ENCODE peak calls at places on chromosomes 7 and 10, in six cellular contexts. Q is OCI-LY7; X is lung; O is fibroblast of lung; N is cardiac muscle cell; P is CD8-positive, alpha-beta T cell. Z is an unnamed sample.

GRCh38 chr7:41239596-41239995 is 463.3 kb downstream of the INHBA start:
- DNase-seq in N (peak; percentile 38), O (no peak), X (no peak), Q (no peak), P (no peak), Z (no peak)

GRCh38 chr7:12066004-12066403 is 145.1 kb upstream of the TMEM106B start:
- DNase-seq in X (no peak), O (no peak), Q (no peak), P (no peak), N (no peak), Z (no peak)

GRCh38 chr10:36779238-36779846 is 346.1 kb upstream of the ANKRD30A start:
- DNase-seq in X (no peak), N (peak; percentile 84), P (no peak), O (peak; percentile 79), Q (no peak), Z (peak; percentile 9)

GRCh38 chr7:73463966-73464365 is 30.4 kb downstream of the FZD9 start:
- DNase-seq in X (no peak), Q (no peak), P (no peak), O (no peak), N (no peak), Z (no peak)

GRCh38 chr7:157990226-157990877 is 597.3 kb downstream of the PTPRN2 start:
- DNase-seq in P (no peak), O (no peak), X (no peak), Q (no peak), N (no peak), Z (no peak)

GRCh38 chr10:30171601-30172000 is 112.2 kb upstream of the JCAD start:
- DNase-seq in N (peak; percentile 41), Q (no peak), P (no peak), X (no peak), O (no peak), Z (no peak)

GRCh38 chr10:35585356-35585755 is 19.8 kb upstream of the GJD4 start:
- DNase-seq in Q (no peak), O (no peak), P (no peak), N (no peak), X (no peak), Z (no peak)

GRCh38 chr10:92832998-92833642 is 15.2 kb upstream of the EXOC6 start:
- DNase-seq in P (no peak), Q (no peak), X (no peak), O (no peak), N (no peak), Z (no peak)

GRCh38 chr10:131928248-131929095 is 27.7 kb downstream of the PPP2R2D start:
- DNase-seq in P (no peak), X (no peak), N (peak; percentile 12), O (no peak), Q (no peak), Z (no peak)

GRCh38 chr7:133854739-133855138 is 272.4 kb upstream of the LRGUK start:
- DNase-seq in Q (peak; percentile 33), P (no peak), X (no peak), N (peak; percentile 74), O (peak; percentile 75), Z (no peak)

GRCh38 chr7:127927339-127927679 is 103.9 kb downstream of the LRRC4 start:
- DNase-seq in N (peak; percentile 81), P (no peak), Q (no peak), X (no peak), O (peak; percentile 47), Z (no peak)

GRCh38 chr7:27868117-27868516 is 128.2 kb downstream of the TAX1BP1 start:
- DNase-seq in P (no peak), Q (no peak), O (peak; percentile 14), X (no peak), N (no peak), Z (no peak)

GRCh38 chr7:28055161-28055544 is 125.4 kb downstream of the JAZF1 start:
- DNase-seq in P (no peak), O (no peak), N (no peak), Q (no peak), X (no peak), Z (no peak)

GRCh38 chr7:133344275-133344674 is 91.4 kb downstream of the EXOC4 start:
- DNase-seq in N (peak; percentile 54), O (peak; percentile 43), Q (no peak), P (no peak), X (no peak), Z (no peak)

GRCh38 chr10:25049966-25050365 is 33.6 kb downstream of the THNSL1 start:
- DNase-seq in X (no peak), P (no peak), N (peak; percentile 38), Q (no peak), O (peak; percentile 8), Z (no peak)

GRCh38 chr7:25777969-25778767 is 373.8 kb upstream of the NFE2L3 start:
- DNase-seq in N (no peak), O (no peak), X (no peak), Q (no peak), P (no peak), Z (no peak)

GRCh38 chr7:3722396-3722846 is 421.4 kb downstream of the SDK1 start:
- DNase-seq in X (no peak), P (peak; percentile 7), N (peak; percentile 2), Q (peak; percentile 35), O (peak; percentile 21), Z (peak; percentile 79)

GRCh38 chr7:44177570-44178131 is 11.6 kb downstream of the GCK start:
- DNase-seq in Q (no peak), P (no peak), X (no peak), O (peak; percentile 46), N (peak; percentile 18), Z (no peak)

GRCh38 chr10:21519327-21519933 is 6.1 kb downstream of the SKIDA1 start:
- DNase-seq in N (no peak), X (no peak), P (no peak), Q (no peak), O (peak; percentile 63), Z (no peak)

GRCh38 chr10:90399782-90400181 is 458.1 kb downstream of the HTR7 start:
- DNase-seq in P (no peak), Q (no peak), O (no peak), N (no peak), X (no peak), Z (no peak)

GRCh38 chr7:38215115-38215514 is 37.1 kb downstream of the STARD3NL start:
- DNase-seq in X (no peak), Q (no peak), N (peak; percentile 25), O (no peak), P (no peak), Z (no peak)

GRCh38 chr10:86500846-86501245 is 20.7 kb downstream of the WAPL start:
- DNase-seq in O (peak; percentile 48), X (no peak), Q (no peak), P (no peak), N (no peak), Z (no peak)

GRCh38 chr10:104349623-104350142 is 4.0 kb upstream of the CFAP58 start:
- DNase-seq in O (peak; percentile 66), Q (peak; percentile 68), X (no peak), P (no peak), N (peak; percentile 81), Z (no peak)

GRCh38 chr10:70430489-70431445 is 10.7 kb downstream of the NODAL start:
- DNase-seq in P (no peak), O (peak; percentile 99), N (peak; percentile 93), Q (no peak), X (peak; percentile 72), Z (no peak)

GRCh38 chr7:55484241-55484640 is 88.1 kb downstream of the VOPP1 start:
- DNase-seq in Q (no peak), O (no peak), N (no peak), P (no peak), X (no peak), Z (no peak)

GRCh38 chr10:703118-703517 is 13.7 kb upstream of the DIP2C start:
- DNase-seq in Q (no peak), P (no peak), N (no peak), O (no peak), X (no peak), Z (no peak)

GRCh38 chr10:96721207-96721572 is 876 bp upstream of the PIK3AP1 start:
- DNase-seq in O (no peak), P (no peak), X (no peak), N (no peak), Q (no peak), Z (no peak)
- H3K4me1 ChIP-seq in O (no peaks in the 10 kb centered on the region), P (peaks cover 7% of the 10 kb centered on the region), X (peaks cover 9% of the 10 kb centered on the region), N (no peaks in the 10 kb centered on the region), Q (peaks cover 65% of the 10 kb centered on the region), Z (peaks cover 1% of the 10 kb centered on the region)

GRCh38 chr7:90761584-90761983 is 165.5 kb downstream of the CDK14 start:
- DNase-seq in P (no peak), Q (no peak), N (peak; percentile 30), O (no peak), X (no peak), Z (no peak)

GRCh38 chr7:90768301-90768700 is 172.2 kb downstream of the CDK14 start:
- DNase-seq in O (no peak), N (no peak), X (no peak), Q (no peak), P (no peak), Z (no peak)

GRCh38 chr7:90766814-90767564 is 170.9 kb downstream of the CDK14 start:
- DNase-seq in Q (no peak), N (peak; percentile 93), P (no peak), O (peak; percentile 60), X (no peak), Z (no peak)

GRCh38 chr7:90763108-90763507 is 167.0 kb downstream of the CDK14 start:
- DNase-seq in O (no peak), Q (no peak), P (no peak), X (no peak), N (no peak), Z (no peak)

GRCh38 chr7:90764848-90765570 is 168.9 kb downstream of the CDK14 start:
- DNase-seq in P (no peak), O (no peak), Q (peak; percentile 37), X (no peak), N (no peak), Z (no peak)
- H3K4me1 ChIP-seq in P (no peaks in the 10 kb centered on the region), O (no peaks in the 10 kb centered on the region), Q (peaks cover 50% of the 10 kb centered on the region), X (no peaks in the 10 kb centered on the region), N (peaks cover 29% of the 10 kb centered on the region), Z (no peaks in the 10 kb centered on the region)

DNA sequence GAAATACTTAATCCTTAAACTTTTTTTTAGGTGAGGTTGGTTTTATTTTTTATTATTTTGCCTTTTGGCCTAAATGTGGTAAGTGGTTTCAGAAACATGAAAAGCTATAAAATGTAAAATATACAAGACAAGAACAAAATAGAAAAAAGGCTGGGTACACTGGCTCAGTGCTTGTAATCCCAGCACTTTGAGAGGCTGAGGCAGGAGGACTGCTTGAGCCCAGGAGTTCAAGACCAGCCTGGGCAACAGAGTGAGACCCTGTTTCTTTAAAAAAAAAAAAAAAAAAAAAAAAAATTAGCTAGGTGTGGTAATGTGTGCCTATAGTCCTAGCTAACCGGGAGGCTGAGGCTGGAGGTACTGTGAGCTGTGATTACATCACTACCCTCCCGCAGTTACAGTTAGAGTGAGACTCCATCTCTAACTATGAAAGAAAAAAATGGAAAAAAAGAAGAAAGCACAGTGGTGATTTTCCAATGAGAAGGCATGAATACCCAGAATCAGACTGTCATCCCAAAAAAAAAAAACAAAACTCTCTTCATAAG is 270.1 kb upstream of the MKLN1 start:
- DNase-seq in P (no peak), Q (peak; percentile 49), X (no peak), O (no peak), N (peak; percentile 47), Z (no peak)
- H3K4me1 ChIP-seq in P (peaks cover 69% of the 10 kb centered on the region), Q (peaks cover 31% of the 10 kb centered on the region), X (peaks cover 19% of the 10 kb centered on the region), O (no peaks in the 10 kb centered on the region), N (no peaks in the 10 kb centered on the region), Z (no peaks in the 10 kb centered on the region)

DNA sequence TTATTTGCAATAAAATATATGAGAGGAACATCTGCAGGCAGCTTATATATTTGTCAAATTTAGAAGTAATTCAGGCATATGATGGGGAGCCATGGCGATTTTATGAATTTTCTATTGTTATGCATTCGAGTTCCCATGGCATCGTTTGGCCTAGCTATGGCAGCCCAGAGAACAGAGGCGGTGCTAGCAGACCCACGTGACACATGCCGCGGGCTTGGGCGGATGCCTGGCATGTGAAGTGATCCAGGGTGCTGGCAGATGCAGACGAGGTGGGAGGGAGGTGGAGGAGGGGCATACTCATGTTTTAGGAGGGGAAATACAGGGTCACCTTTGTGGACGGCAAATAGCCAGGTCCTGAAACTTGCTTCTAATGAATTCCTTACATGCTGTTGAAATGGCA is 560.0 kb upstream of the GALNT17 start:
- DNase-seq in Q (no peak), X (no peak), P (no peak), O (peak; percentile 11), N (no peak), Z (no peak)
- H3K4me1 ChIP-seq in Q (no peaks in the 10 kb centered on the region), X (no peaks in the 10 kb centered on the region), P (no peaks in the 10 kb centered on the region), O (no peaks in the 10 kb centered on the region), N (peaks cover 19% of the 10 kb centered on the region), Z (no peaks in the 10 kb centered on the region)